ENCODE peak calls at places on chromosomes 16 and 17, in ten cellular contexts. O is progenitor cell of endocrine pancreas, I is GM06990, V is endothelial cell of umbilical vein, Q is left ventricle myocardium inferior, D is lower lobe of right lung, T is RWPE1, K is H9, U is tibial artery, C is osteocyte. Z is an unnamed sample.

GRCh38 chr17:72512649-72513556 is 392.1 kb downstream of the SOX9 start:
- DNase-seq in T (no peak), D (no peak), I (peak), K (no peak), O (no peak), V (no peak), C (no peak), U (no peak), Q (no peak), Z (no peak)

GRCh38 chr17:37399404-37399803 is 7.2 kb downstream of the ACACA start:
- DNase-seq in V (no peak), Q (no peak), C (no peak), K (no peak), I (no peak), O (no peak), D (no peak), T (peak), U (no peak), Z (no peak)

GRCh38 chr17:82390860-82391435 is 19.4 kb downstream of the UTS2R start:
- DNase-seq in K (no peak), Q (no peak), D (no peak), T (no peak), C (no peak), U (no peak), I (no peak), V (no peak), O (no peak), Z (no peak)

GRCh38 chr16:22232277-22233049 is 26.4 kb downstream of the EEF2K start:
- DNase-seq in O (no peak), K (no peak), C (no peak), I (no peak), U (no peak), V (peak), T (peak), D (peak), Q (no peak), Z (peak)

GRCh38 chr17:38789185-38789584 is 10.2 kb downstream of the PIP4K2B start:
- DNase-seq in K (no peak), C (no peak), I (no peak), V (no peak), Q (no peak), T (no peak), D (no peak), O (no peak), U (no peak), Z (no peak)

GRCh38 chr17:49193513-49194296 is 16.7 kb downstream of the GNGT2 start:
- DNase-seq in I (peak), C (no peak), O (no peak), K (peak), T (peak), V (peak), D (peak), U (peak), Q (no peak), Z (peak)

GRCh38 chr16:24748242-24748641 is 18.8 kb downstream of the TNRC6A start:
- DNase-seq in C (no peak), U (peak), Q (no peak), O (no peak), K (no peak), V (peak), T (peak), I (no peak), D (no peak), Z (no peak)

GRCh38 chr16:11517926-11518325 is 68.8 kb downstream of the LITAF start:
- DNase-seq in T (no peak), K (no peak), V (no peak), Q (no peak), U (no peak), C (no peak), D (no peak), O (no peak), I (no peak), Z (no peak)

GRCh38 chr16:47139561-47140185 is 4.1 kb downstream of the NETO2 start:
- DNase-seq in K (no peak), D (no peak), I (no peak), Q (no peak), T (peak), V (no peak), O (no peak), C (no peak), U (no peak), Z (no peak)

GRCh38 chr16:60932600-60932999 is 1103.6 kb downstream of the CDH8 start:
- DNase-seq in O (no peak), U (no peak), V (no peak), Q (no peak), T (no peak), I (no peak), C (no peak), K (no peak), D (no peak), Z (no peak)

GRCh38 chr16:27355610-27356009 is 41.8 kb downstream of the IL4R start:
- DNase-seq in U (no peak), O (no peak), V (peak), K (peak), Q (peak), D (peak), T (no peak), I (no peak), C (no peak), Z (no peak)

GRCh38 chr16:83728518-83728917 is 79.3 kb upstream of the HSBP1 start:
- DNase-seq in T (no peak), Q (no peak), C (no peak), D (no peak), K (no peak), U (no peak), I (no peak), O (no peak), V (no peak), Z (no peak)

GRCh38 chr17:40312893-40313659 is 4.1 kb downstream of the RARA start:
- DNase-seq in U (no peak), K (no peak), I (no peak), D (no peak), V (no peak), O (no peak), T (no peak), Q (peak), C (no peak), Z (no peak)

GRCh38 chr17:35630530-35631148 is 43.5 kb downstream of the AP2B1 start:
- DNase-seq in O (no peak), C (no peak), K (no peak), Q (no peak), D (no peak), I (no peak), U (no peak), T (peak), V (peak), Z (no peak)

GRCh38 chr16:30808163-30808562 is 21.2 kb upstream of the ZNF629 start:
- DNase-seq in Q (no peak), V (no peak), I (no peak), C (no peak), K (no peak), O (no peak), U (no peak), D (no peak), T (no peak), Z (no peak)

GRCh38 chr16:51880776-51881175 is 666.2 kb downstream of the TOX3 start:
- DNase-seq in T (peak), D (no peak), C (no peak), V (no peak), K (no peak), I (no peak), U (no peak), O (no peak), Q (no peak), Z (no peak)

GRCh38 chr17:13346996-13347762 is 254.6 kb downstream of the HS3ST3A1 start:
- DNase-seq in Q (no peak), U (no peak), I (no peak), D (no peak), V (no peak), O (no peak), K (no peak), C (no peak), T (peak), Z (no peak)

GRCh38 chr16:11016993-11017392 is 72.6 kb downstream of the CLEC16A start:
- DNase-seq in U (no peak), D (peak), C (no peak), I (no peak), O (no peak), K (no peak), V (peak), T (peak), Q (peak), Z (peak)

GRCh38 chr17:7878234-7878633 is 10.4 kb upstream of the CHD3 start:
- DNase-seq in U (no peak), D (no peak), Q (no peak), O (no peak), T (no peak), V (no peak), K (peak), C (no peak), I (no peak), Z (peak)

GRCh38 chr16:87764600-87765472 is 950 bp downstream of the KLHDC4 start:
- DNase-seq in T (no peak), I (no peak), C (no peak), Q (no peak), O (no peak), U (no peak), D (no peak), V (no peak), K (no peak), Z (no peak)

GRCh38 chr17:21551081-21551881 is 141.0 kb upstream of the KCNJ18 start:
- DNase-seq in U (peak), O (peak), Q (peak), C (peak), V (peak), T (peak), I (peak), D (peak), K (no peak), Z (peak)

GRCh38 chr17:35731239-35731931 is at the start of gene RASL10B:
- DNase-seq in U (no peak), T (peak), D (peak), O (peak), Q (peak), C (no peak), K (peak), I (no peak), V (peak), Z (no peak)

GRCh38 chr17:65218261-65218660 is 81.1 kb downstream of the RGS9 start:
- DNase-seq in V (no peak), O (no peak), U (no peak), T (no peak), I (no peak), Q (no peak), C (no peak), D (no peak), K (no peak), Z (no peak)

GRCh38 chr17:42009170-42009569 is 8.1 kb downstream of the DNAJC7 start:
- DNase-seq in V (no peak), D (no peak), I (no peak), U (no peak), O (no peak), K (peak), C (no peak), Q (no peak), T (no peak), Z (no peak)
- TF ChIP-seq CTCF in V (no peak), D (no peak), I (peak), U (no peak), O (no peak), K (peak), C (no peak), Q (peak), T (no peak), Z (no peak)

GRCh38 chr17:67392111-67392510 is 15.0 kb downstream of the PITPNC1 start:
- DNase-seq in O (no peak), Q (no peak), V (no peak), D (no peak), I (no peak), U (no peak), K (no peak), T (no peak), C (no peak), Z (no peak)
- TF ChIP-seq CTCF in O (no peak), Q (no peak), V (no peak), D (no peak), I (no peak), U (no peak), K (no peak), T (no peak), C (no peak), Z (no peak)

GRCh38 chr17:81250286-81251090 is 11.4 kb downstream of the NDUFAF8 start:
- DNase-seq in V (no peak), T (no peak), U (no peak), Q (no peak), K (no peak), D (peak), O (no peak), C (no peak), I (no peak), Z (no peak)
- TF ChIP-seq CTCF in V (no peak), T (no peak), U (no peak), Q (no peak), K (no peak), D (no peak), O (no peak), C (no peak), I (no peak), Z (no peak)

DNA sequence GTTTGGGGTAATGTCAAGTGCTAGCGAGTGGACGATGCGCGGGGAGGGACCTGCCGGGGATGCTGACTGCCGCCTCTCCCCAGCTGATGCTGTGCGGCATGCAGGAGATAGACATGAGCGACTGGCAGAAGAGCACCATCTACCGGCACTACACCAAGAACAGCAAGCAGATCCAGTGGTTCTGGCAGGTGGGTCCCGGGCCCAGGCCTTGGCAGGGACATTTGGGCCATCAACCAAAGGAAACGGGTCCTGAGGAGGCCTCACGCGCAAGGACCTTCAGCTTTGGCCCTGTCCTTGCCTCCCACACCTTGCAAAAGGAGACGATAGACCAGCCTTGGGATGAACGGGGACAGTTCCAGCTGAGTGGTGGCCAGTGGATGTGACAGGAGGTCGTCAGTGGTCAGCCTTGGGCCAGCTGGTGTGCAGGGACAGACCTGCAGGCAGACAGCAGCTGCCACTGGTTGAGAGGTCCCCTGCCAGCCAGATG is 13.6 kb upstream of the CLEC18A start:
- DNase-seq in K (no peak), U (no peak), D (peak), I (no peak), O (no peak), C (no peak), T (no peak), Q (no peak), V (no peak), Z (no peak)
- TF ChIP-seq CTCF in K (peak), U (no peak), D (no peak), I (no peak), O (no peak), C (peak), T (no peak), Q (peak), V (no peak), Z (no peak)

GRCh38 chr16:67265834-67266233 is 13.5 kb upstream of the PLEKHG4 start:
- DNase-seq in D (peak), V (no peak), I (no peak), Q (no peak), K (no peak), O (no peak), U (peak), C (no peak), T (no peak), Z (no peak)

GRCh38 chr16:67263201-67263600 is 14.4 kb downstream of the SLC9A5 start:
- DNase-seq in T (no peak), Q (no peak), K (no peak), C (no peak), O (no peak), I (no peak), U (peak), D (no peak), V (no peak), Z (no peak)

GRCh38 chr16:67264866-67265265 is 14.5 kb upstream of the PLEKHG4 start:
- DNase-seq in T (no peak), C (no peak), K (no peak), U (peak), V (no peak), I (no peak), D (peak), O (no peak), Q (no peak), Z (no peak)

GRCh38 chr16:67260426-67261063 is 11.8 kb downstream of the SLC9A5 start:
- DNase-seq in T (no peak), C (no peak), D (peak), O (no peak), Q (no peak), I (no peak), V (peak), U (peak), K (peak), Z (no peak)

DNA sequence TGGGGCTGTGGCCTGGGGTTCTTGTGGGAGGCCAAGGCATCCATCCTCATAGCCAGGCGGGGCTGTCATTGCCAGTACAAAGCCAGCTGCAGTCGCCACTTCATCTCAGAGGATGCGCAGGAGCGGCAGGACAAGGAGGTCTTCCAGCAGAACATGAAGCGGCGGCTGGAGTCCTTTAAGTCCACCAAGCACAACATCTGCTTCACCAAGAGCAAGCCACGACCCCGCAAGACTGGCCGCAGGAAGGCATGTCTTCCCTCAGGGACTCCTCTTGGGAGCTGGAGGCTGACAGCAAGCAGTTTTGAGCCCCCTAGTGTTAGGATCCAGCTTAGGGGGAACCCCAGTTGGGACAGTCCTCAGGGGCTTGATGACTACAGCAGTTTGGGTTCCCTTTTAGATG is 15.1 kb upstream of the PLEKHG4 start:
- DNase-seq in Q (no peak), V (no peak), T (no peak), K (peak), O (no peak), C (no peak), I (no peak), U (peak), D (peak), Z (no peak)
- TF ChIP-seq CTCF in Q (no peak), V (peak), T (no peak), K (peak), O (no peak), C (no peak), I (peak), U (no peak), D (no peak), Z (no peak)

DNA sequence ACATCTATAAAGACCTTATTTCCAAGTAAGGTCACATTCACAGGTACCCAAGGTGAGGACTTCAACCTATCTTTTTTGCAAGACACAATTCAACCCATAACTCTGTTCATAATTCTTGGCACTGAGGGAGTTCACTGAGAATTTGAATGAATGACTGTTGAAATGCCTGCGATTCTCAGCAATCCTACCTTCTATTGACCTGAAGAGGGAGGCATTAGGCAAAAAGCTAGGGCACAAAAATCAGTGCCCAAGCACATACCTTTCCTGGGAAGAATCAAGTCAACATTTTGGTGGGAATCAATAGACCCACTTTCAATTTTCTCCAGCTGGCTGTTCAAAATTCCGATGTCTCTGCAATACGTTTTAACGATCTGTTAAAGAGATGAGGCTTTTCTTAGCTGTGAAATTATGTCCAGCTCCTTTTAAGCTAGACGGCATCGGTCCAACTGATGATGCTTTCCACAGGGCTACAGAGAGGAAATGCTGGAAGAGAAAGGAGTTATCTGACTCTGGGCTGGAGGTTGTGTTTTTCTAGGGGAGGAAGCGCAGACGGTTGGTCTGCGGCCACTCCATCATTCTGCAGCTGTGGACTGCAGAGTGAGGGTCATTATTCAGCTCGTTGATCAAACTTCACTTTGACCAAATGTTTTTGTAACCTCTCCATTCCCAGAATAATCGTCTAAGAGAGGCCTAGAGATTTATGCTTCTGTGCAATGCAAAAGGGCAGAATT is 25.1 kb downstream of the BCO1 start:
- DNase-seq in V (peak), Q (no peak), D (no peak), I (no peak), O (no peak), U (no peak), C (no peak), K (no peak), T (no peak), Z (no peak)
- TF ChIP-seq CTCF in V (no peak), Q (no peak), D (no peak), I (peak), O (peak), U (no peak), C (no peak), K (peak), T (no peak), Z (no peak)

GRCh38 chr17:74744714-74745547 is 3.5 kb upstream of the NHERF1 start:
- DNase-seq in D (peak), O (peak), T (peak), U (peak), I (peak), Q (peak), C (peak), K (peak), V (peak), Z (peak)
- TF ChIP-seq CTCF in D (peak), O (peak), T (peak), U (peak), I (peak), Q (peak), C (peak), K (peak), V (peak), Z (peak)

GRCh38 chr17:31525801-31526549 is 134.5 kb downstream of the RAB11FIP4 start:
- DNase-seq in O (no peak), D (no peak), K (peak), Q (no peak), C (no peak), I (no peak), T (no peak), U (no peak), V (no peak), Z (no peak)
- TF ChIP-seq CTCF in O (peak), D (no peak), K (peak), Q (peak), C (peak), I (peak), T (no peak), U (no peak), V (peak), Z (no peak)

GRCh38 chr17:64125937-64126336 is 4.0 kb downstream of the ERN1 start:
- DNase-seq in C (no peak), Q (no peak), V (no peak), D (no peak), I (no peak), O (no peak), K (no peak), U (no peak), T (no peak), Z (no peak)
- TF ChIP-seq CTCF in C (no peak), Q (no peak), V (no peak), D (no peak), I (no peak), O (no peak), K (no peak), U (no peak), T (no peak), Z (no peak)

DNA sequence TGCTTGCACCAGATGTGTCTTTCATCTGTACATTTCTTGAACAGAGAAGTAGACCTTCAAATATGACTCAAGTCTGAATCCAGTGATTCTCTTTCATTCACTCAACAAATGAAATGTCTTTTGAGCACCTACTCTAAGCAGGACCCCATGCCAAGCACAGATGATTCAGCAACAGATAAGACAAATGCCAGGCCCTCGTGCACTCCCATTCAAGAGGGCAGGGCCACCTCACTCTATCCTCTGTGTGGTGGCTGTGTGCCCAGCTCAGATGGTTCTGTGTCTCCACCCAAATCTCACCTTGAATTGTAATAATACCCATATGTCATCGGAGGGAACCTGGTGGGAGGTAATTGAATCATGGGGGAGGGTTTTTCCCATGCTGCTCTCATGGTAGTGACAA is 74.1 kb upstream of the NKD1 start:
- DNase-seq in D (no peak), T (no peak), U (no peak), K (no peak), O (no peak), Q (no peak), C (no peak), V (no peak), I (no peak), Z (no peak)
- TF ChIP-seq CTCF in D (no peak), T (no peak), U (no peak), K (no peak), O (no peak), Q (no peak), C (no peak), V (no peak), I (no peak), Z (no peak)

Z was measured in lower leg skin.